ENCODE peak calls at places on chromosomes 4 and X, in six cellular contexts. G is heart right ventricle, D is psoas muscle, U is K562, I is stomach, E is prostate gland. P is an unnamed sample. For H3K9me3 and H3K27me3, the result is how much of the 10 kb centered on the place peaks cover.

GRCh38 chr4:87718221-87718620 is 68.1 kb downstream of the DMP1 start:
- DNase-seq in G (peak), D (peak), U (no peak), I (no peak), E (no peak), P (no peak)

GRCh38 chr4:48739560-48740019 is 40.5 kb downstream of the FRYL start:
- DNase-seq in G (no peak), D (no peak), U (no peak), I (no peak), E (no peak), P (no peak)

GRCh38 chr4:147996840-147997239 is 265.0 kb downstream of the ARHGAP10 start:
- DNase-seq in G (no peak), D (no peak), U (no peak), I (no peak), E (no peak), P (no peak)

GRCh38 chr4:125266901-125267601 is 47.7 kb upstream of the FAT4 start:
- DNase-seq in G (no peak), D (no peak), U (no peak), I (no peak), E (no peak), P (no peak)

GRCh38 chrX:135484636-135485289 is 35.7 kb upstream of the INTS6L start:
- DNase-seq in G (no peak), D (no peak), U (peak), I (no peak), E (no peak), P (peak)

GRCh38 chrX:83004012-83004411 is 504.1 kb upstream of the POU3F4 start:
- DNase-seq in G (no peak), D (no peak), U (no peak), I (no peak), E (no peak), P (no peak)

GRCh38 chrX:4925911-4926310 is 1212.5 kb upstream of the PRKX start:
- DNase-seq in G (no peak), D (no peak), U (no peak), I (no peak), E (no peak), P (no peak)

GRCh38 chr4:177384856-177385396 is 57.3 kb downstream of the AGA start:
- DNase-seq in G (no peak), D (no peak), U (no peak), I (no peak), E (no peak), P (no peak)

GRCh38 chrX:118807151-118808017 is 16.2 kb upstream of the ZCCHC12 start:
- DNase-seq in G (peak), D (peak), U (peak), I (peak), E (peak), P (peak)

GRCh38 chr4:78689224-78689623 is 86.9 kb upstream of the BMP2K start:
- DNase-seq in G (no peak), D (no peak), U (no peak), I (no peak), E (no peak), P (no peak)

GRCh38 chr4:184012937-184013336 is 107.8 kb downstream of the STOX2 start:
- DNase-seq in G (no peak), D (no peak), U (no peak), I (no peak), E (no peak), P (no peak)

GRCh38 chr4:147313114-147313513 is 167.8 kb upstream of the EDNRA start:
- DNase-seq in G (no peak), D (no peak), U (no peak), I (no peak), E (no peak), P (no peak)

GRCh38 chr4:133402616-133403015 is 253.5 kb downstream of the PCDH10 start:
- DNase-seq in G (no peak), D (no peak), U (no peak), I (no peak), E (no peak), P (no peak)

GRCh38 chr4:121977251-121978168 is 25.6 kb upstream of the TRPC3 start:
- DNase-seq in G (no peak), D (no peak), U (no peak), I (no peak), E (no peak), P (no peak)

GRCh38 chrX:119646515-119646914 is 40.3 kb upstream of the NKRF start:
- DNase-seq in G (no peak), D (no peak), U (no peak), I (no peak), E (no peak), P (no peak)

GRCh38 chr4:25098964-25099843 is 61.0 kb downstream of the SEPSECS start:
- DNase-seq in G (peak), D (peak), U (peak), I (peak), E (peak), P (peak)

GRCh38 chrX:16797358-16797757 is 11.1 kb downstream of the TXLNG start:
- DNase-seq in G (no peak), D (peak), U (no peak), I (no peak), E (no peak), P (no peak)

GRCh38 chrX:150032742-150033141 is 94.5 kb upstream of the EOLA2 start:
- DNase-seq in G (no peak), D (no peak), U (no peak), I (no peak), E (no peak), P (no peak)

GRCh38 chrX:13808865-13809264 is 8.0 kb downstream of the GPM6B start:
- DNase-seq in G (no peak), D (no peak), U (no peak), I (no peak), E (no peak), P (no peak)

GRCh38 chr4:186249785-186250739 is 15.9 kb upstream of the F11 start:
- DNase-seq in G (no peak), D (no peak), U (no peak), I (no peak), E (no peak), P (no peak)

GRCh38 chr4:151772322-151772721 is 11.5 kb upstream of the GATB start:
- DNase-seq in G (no peak), D (no peak), U (no peak), I (no peak), E (no peak), P (no peak)

GRCh38 chr4:73777612-73778011 is 37.2 kb downstream of the CXCL8 start:
- DNase-seq in G (no peak), D (no peak), U (no peak), I (no peak), E (no peak), P (no peak)

GRCh38 chr4:122003335-122003734 is 51.5 kb upstream of the TRPC3 start:
- DNase-seq in G (no peak), D (no peak), U (peak), I (no peak), E (peak), P (no peak)

GRCh38 chr4:153215976-153216375 is 11.7 kb downstream of the TRIM2 start:
- DNase-seq in G (no peak), D (no peak), U (no peak), I (no peak), E (no peak), P (no peak)

GRCh38 chrX:23511783-23512182 is 155.5 kb upstream of the PRDX4 start:
- DNase-seq in G (no peak), D (no peak), U (no peak), I (no peak), E (no peak), P (no peak)

GRCh38 chrX:86047174-86047991 is at the start of gene CHM:
- DNase-seq in G (peak), D (peak), U (peak), I (peak), E (peak), P (peak)

GRCh38 chrX:107935664-107936433 is 46.3 kb downstream of the TEX13B start:
- DNase-seq in G (peak), D (no peak), U (no peak), I (no peak), E (no peak), P (peak)

GRCh38 chr4:79855081-79855480 is 217.9 kb downstream of the ANTXR2 start:
- DNase-seq in G (no peak), D (no peak), U (no peak), I (no peak), E (no peak), P (no peak)

GRCh38 chr4:46390353-46391058 is 578 bp upstream of the GABRA2 start:
- DNase-seq in G (no peak), D (no peak), U (no peak), I (no peak), E (no peak), P (no peak)

GRCh38 chrX:108537005-108537404 is 97.4 kb downstream of the COL4A5 start:
- DNase-seq in G (no peak), D (no peak), U (peak), I (no peak), E (peak), P (no peak)

GRCh38 chrX:154750301-154751120 is at the start of gene GAB3:
- DNase-seq in G (peak), D (peak), U (peak), I (peak), E (no peak), P (peak)

GRCh38 chr4:85747871-85748491 is 273.0 kb downstream of the ARHGAP24 start:
- DNase-seq in G (peak), D (no peak), U (peak), I (no peak), E (peak), P (peak)

GRCh38 chr4:34814266-34814665 is 1430.0 kb downstream of the ARAP2 start:
- DNase-seq in G (no peak), D (no peak), U (no peak), I (no peak), E (no peak), P (no peak)

GRCh38 chr4:79949186-79949585 is 123.8 kb downstream of the ANTXR2 start:
- DNase-seq in G (no peak), D (no peak), U (no peak), I (no peak), E (no peak), P (no peak)

GRCh38 chr4:112807999-112808398 is 171.1 kb downstream of the LARP7 start:
- DNase-seq in G (no peak), D (no peak), U (no peak), I (no peak), E (no peak), P (no peak)

DNA sequence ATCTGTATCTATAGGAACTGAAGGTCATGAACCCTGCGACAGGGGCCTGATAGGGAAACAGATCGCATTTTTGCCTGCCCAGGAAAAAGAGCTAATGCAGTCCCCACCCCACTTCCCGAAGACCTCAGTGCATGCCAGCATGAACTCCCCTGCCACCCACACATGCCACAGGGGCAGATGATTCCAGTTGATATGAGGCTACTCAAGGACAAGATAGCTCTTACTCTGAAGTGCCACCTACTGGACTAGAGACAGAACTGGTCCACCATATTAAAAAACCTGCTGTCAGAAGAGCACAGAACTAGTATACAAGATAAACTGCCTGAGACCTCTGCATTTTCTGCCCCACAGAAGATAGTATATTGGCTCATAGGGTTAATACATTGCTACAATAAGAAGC is 68.0 kb downstream of the YIPF7 start:
- DNase-seq in G (no peak), D (no peak), U (no peak), I (no peak), E (no peak), P (no peak)
- TF ChIP-seq CTCF in G (no peak), D (no peak), U (no peak), I (no peak), E (no peak), P (no peak)

GRCh38 chrX:153459976-153460375 is 10.4 kb downstream of the HAUS7 start:
- DNase-seq in G (no peak), D (no peak), U (no peak), I (no peak), E (no peak), P (no peak)
- H3K9me3 ChIP-seq in G (under half), D (under half), U (under half), I (under half), E (under half), P (under half)

GRCh38 chr4:77184961-77185360 is 28.0 kb downstream of the CCNG2 start:
- DNase-seq in G (no peak), D (no peak), U (no peak), I (no peak), E (no peak), P (no peak)
- H3K27me3 ChIP-seq in G (under half), D (under half), U (under half), I (under half), E (under half), P (under half)

DNA sequence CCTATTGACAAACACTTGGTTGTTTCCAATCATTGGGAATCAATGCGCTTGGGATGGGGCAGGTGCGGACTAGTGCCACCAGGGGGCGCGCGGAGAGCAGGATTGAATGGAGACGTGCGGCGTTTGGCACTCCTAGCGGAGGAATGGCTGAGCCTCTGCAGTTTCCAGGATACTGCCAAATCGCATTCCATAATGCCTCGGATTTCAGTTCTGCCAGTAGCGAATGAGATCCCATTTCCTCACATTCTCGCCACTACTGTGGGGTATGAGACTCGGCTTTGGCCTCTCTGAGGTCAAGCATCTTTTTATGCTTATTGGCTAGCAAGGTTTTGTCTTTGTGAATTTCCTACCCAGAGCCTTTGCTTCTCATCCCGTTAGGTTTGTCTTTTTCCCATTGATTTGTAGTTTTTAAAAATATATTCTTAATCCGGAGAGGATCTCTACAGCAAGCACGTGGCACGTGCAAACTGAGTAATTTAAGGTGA is 28.7 kb downstream of the CLDN34 start:
- DNase-seq in G (peak), D (peak), U (peak), I (peak), E (peak), P (peak)
- TF ChIP-seq CTCF in G (peak), D (peak), U (peak), I (peak), E (peak), P (peak)

GRCh38 chrX:145654486-145654885 is 163.1 kb upstream of the SLITRK2 start:
- DNase-seq in G (no peak), D (no peak), U (no peak), I (no peak), E (no peak), P (no peak)
- H3K9me3 ChIP-seq in G (under half), D (under half), U (under half), I (under half), E (under half), P (under half)

DNA sequence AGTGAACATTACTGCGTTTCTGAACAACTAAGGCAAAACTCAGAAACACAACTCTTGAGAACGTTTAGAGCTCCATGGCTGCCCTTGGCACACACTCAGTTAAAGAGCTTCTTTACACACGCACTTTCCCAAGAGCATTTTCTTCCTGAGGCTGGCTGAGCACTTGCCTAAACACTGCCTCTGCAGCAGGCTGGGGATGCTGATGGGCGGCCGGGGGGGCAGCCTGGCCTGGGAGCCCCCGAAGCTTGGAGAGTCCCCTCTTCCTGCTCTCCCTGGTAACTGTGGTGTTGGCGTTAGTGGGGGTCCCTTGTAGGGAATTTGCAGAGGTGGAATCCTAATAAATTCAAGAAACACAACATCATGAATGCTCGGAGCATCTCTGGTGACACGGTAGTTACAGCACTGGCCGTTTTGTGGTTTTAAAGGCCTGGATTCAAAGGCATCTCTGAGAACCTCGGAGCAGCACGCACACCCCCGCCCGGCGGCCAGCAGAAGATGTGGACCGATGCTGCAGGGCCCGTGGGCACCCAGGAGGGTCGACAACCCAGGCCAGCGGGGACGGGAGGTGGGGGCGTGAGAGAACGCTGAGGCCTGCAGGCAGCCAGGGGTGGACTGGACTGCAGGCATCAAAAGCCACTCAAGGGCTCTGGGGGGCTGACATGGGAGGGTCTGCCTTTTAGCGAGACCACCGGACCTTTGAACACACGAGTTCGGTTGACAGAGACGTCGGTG is 45.4 kb downstream of the FGFRL1 start:
- DNase-seq in G (no peak), D (no peak), U (no peak), I (no peak), E (no peak), P (no peak)
- H3K27me3 ChIP-seq in G (under half), D (half or more), U (half or more), I (half or more), E (under half), P (under half)

DNA sequence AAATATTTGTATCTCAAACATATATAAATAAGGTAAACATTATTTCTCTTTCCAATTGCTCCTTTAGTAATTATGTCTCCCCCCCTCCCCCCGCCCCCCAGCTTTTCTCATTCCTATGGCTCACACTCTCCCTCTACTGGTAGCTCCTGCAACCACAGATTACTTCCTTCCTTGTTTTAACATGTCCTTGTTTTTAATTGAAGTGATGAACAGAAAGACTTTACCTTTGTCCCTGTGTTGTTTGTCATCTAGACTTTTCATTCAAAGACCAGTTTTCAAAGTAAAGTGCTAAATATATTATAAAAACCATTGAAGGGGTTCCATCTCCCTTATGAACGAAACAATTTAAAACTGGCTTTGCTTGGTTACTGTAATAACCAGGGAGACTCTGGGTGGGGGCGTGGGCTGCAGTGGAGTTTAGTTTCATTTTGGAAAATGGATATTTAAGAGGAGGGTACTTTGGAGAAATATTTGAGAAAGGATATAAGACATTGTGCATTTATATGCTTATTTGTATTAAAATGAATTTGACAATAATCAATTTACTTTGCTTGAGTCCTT is 352.9 kb downstream of the RAPGEF2 start:
- DNase-seq in G (peak), D (no peak), U (peak), I (no peak), E (no peak), P (no peak)
- TF ChIP-seq CTCF in G (peak), D (peak), U (peak), I (no peak), E (no peak), P (peak)

GRCh38 chrX:136665258-136665900 is 17.4 kb downstream of the CD40LG start:
- DNase-seq in G (no peak), D (no peak), U (no peak), I (no peak), E (no peak), P (no peak)

GRCh38 chrX:136662976-136663375 is 15.0 kb downstream of the CD40LG start:
- DNase-seq in G (no peak), D (no peak), U (no peak), I (no peak), E (no peak), P (no peak)

GRCh38 chrX:136659174-136659573 is 11.2 kb downstream of the CD40LG start:
- DNase-seq in G (no peak), D (no peak), U (no peak), I (no peak), E (no peak), P (no peak)

GRCh38 chrX:136660896-136661295 is 12.9 kb downstream of the CD40LG start:
- DNase-seq in G (no peak), D (no peak), U (no peak), I (no peak), E (no peak), P (no peak)

GRCh38 chrX:136662104-136662503 is 14.1 kb downstream of the CD40LG start:
- DNase-seq in G (no peak), D (no peak), U (no peak), I (no peak), E (no peak), P (no peak)
- H3K9me3 ChIP-seq in G (under half), D (under half), U (under half), I (under half), E (under half), P (under half)